ENCODE peak calls at places on chromosomes 6 and 20, in four cellular contexts. V is stimulated activated naive CD4-positive, alpha-beta T cell treated with Interleukin-2 at 50 U/mL for 16 hours; U is activated CD8-positive, alpha-beta memory T cell treated with anti-CD3 and anti-CD28 coated beads for 48 hours; Z is kidney glomerular epithelial cell. T is an unnamed sample.

GRCh38 chr6:10529231-10529801 is 8.2 kb downstream of the GCNT2 start:
- DNase-seq in V (no peak), U (no peak), Z (peak), T (no peak)

GRCh38 chr6:117448732-117449131 is 23.0 kb upstream of the ROS1 start:
- DNase-seq in V (no peak), U (no peak), Z (peak), T (no peak)

GRCh38 chr6:148869589-148869988 is 122.8 kb downstream of the UST start:
- DNase-seq in V (no peak), U (no peak), Z (no peak), T (no peak)

GRCh38 chr20:52047811-52048302 is 143.7 kb downstream of the ZFP64 start:
- DNase-seq in V (peak), U (no peak), Z (no peak), T (peak)

GRCh38 chr20:35870541-35871307 is 83.6 kb downstream of the SCAND1 start:
- DNase-seq in V (no peak), U (no peak), Z (no peak), T (no peak)

GRCh38 chr6:9398794-9399373 is 963.5 kb upstream of the SLC35B3 start:
- DNase-seq in V (no peak), U (no peak), Z (no peak), T (no peak)

GRCh38 chr6:161058746-161059145 is 67.2 kb downstream of the MAP3K4 start:
- DNase-seq in V (no peak), U (no peak), Z (no peak), T (no peak)

GRCh38 chr6:113102761-113103160 is 754.4 kb upstream of the MARCKS start:
- DNase-seq in V (no peak), U (no peak), Z (no peak), T (no peak)

GRCh38 chr20:17622851-17623508 is 53.1 kb downstream of the DSTN start:
- DNase-seq in V (no peak), U (no peak), Z (no peak), T (no peak)

GRCh38 chr20:57985278-57985677 is 243.2 kb downstream of the ANKRD60 start:
- DNase-seq in V (no peak), U (no peak), Z (no peak), T (no peak)

GRCh38 chr6:137181876-137182653 is 8.6 kb upstream of the IL22RA2 start:
- DNase-seq in V (no peak), U (no peak), Z (no peak), T (no peak)

GRCh38 chr6:168956884-168957730 is 296.5 kb downstream of the THBS2 start:
- DNase-seq in V (peak), U (no peak), Z (peak), T (peak)

GRCh38 chr20:38094968-38095689 is 61.6 kb downstream of the RPRD1B start:
- DNase-seq in V (no peak), U (no peak), Z (no peak), T (no peak)

GRCh38 chr20:32727663-32728062 is 15.6 kb downstream of the COMMD7 start:
- DNase-seq in V (no peak), U (no peak), Z (peak), T (no peak)

GRCh38 chr6:13445005-13445743 is 42.2 kb downstream of the GFOD1 start:
- DNase-seq in V (no peak), U (no peak), Z (peak), T (peak)

GRCh38 chr6:88573561-88573960 is 389.9 kb downstream of the RNGTT start:
- DNase-seq in V (no peak), U (no peak), Z (no peak), T (no peak)

GRCh38 chr20:62774762-62775161 is 21.5 kb upstream of the MRGBP start:
- DNase-seq in V (no peak), U (no peak), Z (no peak), T (peak)

GRCh38 chr20:408843-409696 is 971 bp downstream of the RBCK1 start:
- DNase-seq in V (no peak), U (no peak), Z (no peak), T (no peak)

GRCh38 chr6:106138151-106138550 is 52.0 kb downstream of the PRDM1 start:
- DNase-seq in V (no peak), U (no peak), Z (no peak), T (no peak)

GRCh38 chr6:30957716-30958115 is 16.9 kb downstream of the MUCL3 start:
- DNase-seq in V (no peak), U (no peak), Z (no peak), T (no peak)

GRCh38 chr20:21706345-21707195 is 1.1 kb downstream of the PAX1 start:
- DNase-seq in V (no peak), U (no peak), Z (no peak), T (no peak)

T was measured in HAP-1.